ENCODE peak calls at places on chromosomes 12 and 14, in ten cellular contexts. One of them, this sample, is unnamed. For H3K4me1 and H3K36me3, the result is how much of the 10 kb centered on the place peaks cover.

GRCh38 chr12:132161046-132161781 is 17.0 kb downstream of the NOC4L start:
- DNase-seq in psoas muscle: no peak
- DNase-seq in uterus: no peak
- DNase-seq in small intestine: no peak
- DNase-seq in CD8-positive, alpha-beta memory T cell: no peak
- DNase-seq in cardiac muscle cell: no peak
- DNase-seq in adrenal gland: no peak
- DNase-seq in heart right ventricle: no peak
- DNase-seq in lower lobe of right lung: no peak
- DNase-seq in pancreas: no peak
- DNase-seq in this sample: no peak

GRCh38 chr14:55458800-55459577 is 18.6 kb upstream of the TBPL2 start:
- DNase-seq in psoas muscle: no peak
- DNase-seq in uterus: no peak
- DNase-seq in small intestine: no peak
- DNase-seq in CD8-positive, alpha-beta memory T cell: no peak
- DNase-seq in cardiac muscle cell: no peak
- DNase-seq in adrenal gland: no peak
- DNase-seq in heart right ventricle: no peak
- DNase-seq in lower lobe of right lung: no peak
- DNase-seq in pancreas: no peak
- DNase-seq in this sample: no peak

GRCh38 chr12:64180951-64181350 is 41.1 kb downstream of the KICS2 start:
- DNase-seq in psoas muscle: no peak
- DNase-seq in uterus: peak
- DNase-seq in small intestine: no peak
- DNase-seq in CD8-positive, alpha-beta memory T cell: no peak
- DNase-seq in cardiac muscle cell: no peak
- DNase-seq in adrenal gland: no peak
- DNase-seq in heart right ventricle: peak
- DNase-seq in lower lobe of right lung: no peak
- DNase-seq in pancreas: no peak
- DNase-seq in this sample: peak

GRCh38 chr14:83867871-83868270 is 1662.1 kb upstream of the FLRT2 start:
- DNase-seq in psoas muscle: no peak
- DNase-seq in uterus: no peak
- DNase-seq in small intestine: no peak
- DNase-seq in CD8-positive, alpha-beta memory T cell: no peak
- DNase-seq in cardiac muscle cell: peak
- DNase-seq in adrenal gland: no peak
- DNase-seq in heart right ventricle: no peak
- DNase-seq in lower lobe of right lung: no peak
- DNase-seq in pancreas: peak
- DNase-seq in this sample: no peak

GRCh38 chr12:68565391-68565903 is 45.3 kb upstream of the RAP1B start:
- DNase-seq in psoas muscle: no peak
- DNase-seq in uterus: peak
- DNase-seq in small intestine: peak
- DNase-seq in CD8-positive, alpha-beta memory T cell: no peak
- DNase-seq in cardiac muscle cell: no peak
- DNase-seq in adrenal gland: no peak
- DNase-seq in heart right ventricle: no peak
- DNase-seq in lower lobe of right lung: no peak
- DNase-seq in pancreas: no peak
- DNase-seq in this sample: no peak

GRCh38 chr12:5807090-5807414 is 138.0 kb downstream of the ANO2 start:
- DNase-seq in psoas muscle: no peak
- DNase-seq in uterus: no peak
- DNase-seq in small intestine: no peak
- DNase-seq in CD8-positive, alpha-beta memory T cell: no peak
- DNase-seq in cardiac muscle cell: no peak
- DNase-seq in adrenal gland: no peak
- DNase-seq in heart right ventricle: no peak
- DNase-seq in lower lobe of right lung: no peak
- DNase-seq in pancreas: no peak
- DNase-seq in this sample: no peak

GRCh38 chr12:51847830-51848727 is at the start of gene FIGNL2:
- DNase-seq in psoas muscle: no peak
- DNase-seq in uterus: no peak
- DNase-seq in small intestine: no peak
- DNase-seq in CD8-positive, alpha-beta memory T cell: no peak
- DNase-seq in cardiac muscle cell: peak
- DNase-seq in adrenal gland: no peak
- DNase-seq in heart right ventricle: peak
- DNase-seq in lower lobe of right lung: no peak
- DNase-seq in pancreas: no peak
- DNase-seq in this sample: no peak

GRCh38 chr12:53229454-53229853 is 2.6 kb downstream of the RARG start:
- DNase-seq in psoas muscle: no peak
- DNase-seq in uterus: no peak
- DNase-seq in small intestine: no peak
- DNase-seq in CD8-positive, alpha-beta memory T cell: no peak
- DNase-seq in cardiac muscle cell: no peak
- DNase-seq in adrenal gland: no peak
- DNase-seq in heart right ventricle: no peak
- DNase-seq in lower lobe of right lung: peak
- DNase-seq in pancreas: no peak
- DNase-seq in this sample: no peak

GRCh38 chr12:97982684-97983083 is 520.1 kb downstream of the RMST start:
- DNase-seq in psoas muscle: no peak
- DNase-seq in uterus: no peak
- DNase-seq in small intestine: no peak
- DNase-seq in CD8-positive, alpha-beta memory T cell: no peak
- DNase-seq in cardiac muscle cell: no peak
- DNase-seq in adrenal gland: no peak
- DNase-seq in heart right ventricle: no peak
- DNase-seq in lower lobe of right lung: no peak
- DNase-seq in pancreas: no peak
- DNase-seq in this sample: no peak

GRCh38 chr14:33812596-33812995 is 138.3 kb downstream of the EGLN3 start:
- DNase-seq in psoas muscle: no peak
- DNase-seq in uterus: no peak
- DNase-seq in small intestine: no peak
- DNase-seq in CD8-positive, alpha-beta memory T cell: no peak
- DNase-seq in cardiac muscle cell: no peak
- DNase-seq in adrenal gland: no peak
- DNase-seq in heart right ventricle: no peak
- DNase-seq in lower lobe of right lung: no peak
- DNase-seq in pancreas: no peak
- DNase-seq in this sample: no peak

DNA sequence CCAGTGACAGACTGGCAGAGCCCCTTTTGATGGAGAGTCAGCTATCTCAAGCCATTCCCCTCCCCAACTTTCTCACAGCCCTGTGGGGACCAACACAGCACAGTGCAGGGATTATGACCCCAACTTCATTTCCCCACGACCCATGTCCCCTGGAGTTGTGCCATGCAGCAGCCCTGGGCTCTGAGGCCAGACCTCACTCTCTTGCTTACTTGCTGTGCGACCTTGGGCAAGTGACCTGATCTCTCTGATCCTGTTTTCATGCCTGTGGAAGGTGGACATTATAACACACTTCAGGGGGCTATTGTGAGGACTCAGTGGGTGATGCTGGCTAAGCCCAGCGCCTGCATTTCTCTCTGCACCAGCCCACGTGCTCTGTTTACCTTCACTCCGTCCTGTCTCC is 14.1 kb downstream of the OTUB2 start:
- DNase-seq in psoas muscle: no peak
- DNase-seq in uterus: no peak
- DNase-seq in small intestine: no peak
- DNase-seq in CD8-positive, alpha-beta memory T cell: no peak
- DNase-seq in cardiac muscle cell: no peak
- DNase-seq in adrenal gland: no peak
- DNase-seq in heart right ventricle: no peak
- DNase-seq in lower lobe of right lung: no peak
- DNase-seq in pancreas: no peak
- DNase-seq in this sample: no peak
- H3K4me1 ChIP-seq in psoas muscle: under half
- H3K4me1 ChIP-seq in uterus: under half
- H3K4me1 ChIP-seq in small intestine: under half
- H3K4me1 ChIP-seq in CD8-positive, alpha-beta memory T cell: under half
- H3K4me1 ChIP-seq in cardiac muscle cell: under half
- H3K4me1 ChIP-seq in adrenal gland: under half
- H3K4me1 ChIP-seq in heart right ventricle: under half
- H3K4me1 ChIP-seq in lower lobe of right lung: under half
- H3K4me1 ChIP-seq in pancreas: under half
- H3K4me1 ChIP-seq in this sample: under half

GRCh38 chr12:57516617-57517153 is 3.6 kb downstream of the DDIT3 start:
- DNase-seq in psoas muscle: no peak
- DNase-seq in uterus: no peak
- DNase-seq in small intestine: no peak
- DNase-seq in CD8-positive, alpha-beta memory T cell: no peak
- DNase-seq in cardiac muscle cell: no peak
- DNase-seq in adrenal gland: no peak
- DNase-seq in heart right ventricle: no peak
- DNase-seq in lower lobe of right lung: no peak
- DNase-seq in pancreas: no peak
- DNase-seq in this sample: no peak

GRCh38 chr12:57517187-57517586 is 3.1 kb downstream of the DDIT3 start:
- DNase-seq in psoas muscle: no peak
- DNase-seq in uterus: no peak
- DNase-seq in small intestine: no peak
- DNase-seq in CD8-positive, alpha-beta memory T cell: no peak
- DNase-seq in cardiac muscle cell: no peak
- DNase-seq in adrenal gland: peak
- DNase-seq in heart right ventricle: no peak
- DNase-seq in lower lobe of right lung: no peak
- DNase-seq in pancreas: no peak
- DNase-seq in this sample: no peak

GRCh38 chr12:57518920-57519757 is 1.2 kb downstream of the DDIT3 start:
- DNase-seq in psoas muscle: peak
- DNase-seq in uterus: peak
- DNase-seq in small intestine: no peak
- DNase-seq in CD8-positive, alpha-beta memory T cell: no peak
- DNase-seq in cardiac muscle cell: no peak
- DNase-seq in adrenal gland: peak
- DNase-seq in heart right ventricle: peak
- DNase-seq in lower lobe of right lung: no peak
- DNase-seq in pancreas: no peak
- DNase-seq in this sample: no peak

GRCh38 chr12:57519758-57520007 is 631 bp downstream of the DDIT3 start:
- DNase-seq in psoas muscle: no peak
- DNase-seq in uterus: no peak
- DNase-seq in small intestine: peak
- DNase-seq in CD8-positive, alpha-beta memory T cell: no peak
- DNase-seq in cardiac muscle cell: no peak
- DNase-seq in adrenal gland: no peak
- DNase-seq in heart right ventricle: peak
- DNase-seq in lower lobe of right lung: no peak
- DNase-seq in pancreas: no peak
- DNase-seq in this sample: no peak

GRCh38 chr12:57518176-57518919 is 2.0 kb downstream of the DDIT3 start:
- DNase-seq in psoas muscle: no peak
- DNase-seq in uterus: no peak
- DNase-seq in small intestine: no peak
- DNase-seq in CD8-positive, alpha-beta memory T cell: no peak
- DNase-seq in cardiac muscle cell: no peak
- DNase-seq in adrenal gland: no peak
- DNase-seq in heart right ventricle: no peak
- DNase-seq in lower lobe of right lung: no peak
- DNase-seq in pancreas: no peak
- DNase-seq in this sample: no peak
- H3K4me3 ChIP-seq in psoas muscle: peak
- H3K4me3 ChIP-seq in uterus: peak
- H3K4me3 ChIP-seq in small intestine: no peak
- H3K4me3 ChIP-seq in CD8-positive, alpha-beta memory T cell: no peak
- H3K4me3 ChIP-seq in cardiac muscle cell: peak
- H3K4me3 ChIP-seq in adrenal gland: no peak
- H3K4me3 ChIP-seq in heart right ventricle: peak
- H3K4me3 ChIP-seq in lower lobe of right lung: peak
- H3K4me3 ChIP-seq in pancreas: no peak
- H3K4me3 ChIP-seq in this sample: peak

DNA sequence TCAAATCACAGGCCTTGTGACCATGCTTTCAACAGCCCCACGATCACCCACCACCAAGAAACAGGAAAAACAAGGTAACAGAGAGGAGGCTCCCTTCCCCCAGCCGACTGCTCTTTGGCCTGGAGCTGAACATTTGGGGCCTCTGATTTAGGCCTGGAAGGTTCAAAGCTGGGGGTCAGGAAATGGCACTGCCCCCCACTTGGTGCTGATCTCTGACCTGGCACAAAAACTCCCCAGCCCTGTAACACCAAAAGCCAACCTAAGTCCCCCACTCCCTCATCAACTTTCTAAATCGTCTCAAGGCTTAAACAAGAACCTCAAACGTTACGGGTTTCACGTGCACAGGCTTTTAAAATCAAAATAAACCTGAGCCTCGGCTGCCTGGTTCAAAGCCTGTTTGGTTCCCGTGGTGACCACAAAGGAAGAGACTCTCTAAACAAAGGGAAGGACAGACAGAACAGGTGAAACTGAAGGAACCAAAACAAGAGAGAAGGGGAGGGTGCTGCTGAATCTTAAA is 8.9 kb downstream of the ACTN1 start:
- DNase-seq in psoas muscle: no peak
- DNase-seq in uterus: peak
- DNase-seq in small intestine: no peak
- DNase-seq in CD8-positive, alpha-beta memory T cell: no peak
- DNase-seq in cardiac muscle cell: no peak
- DNase-seq in adrenal gland: no peak
- DNase-seq in heart right ventricle: no peak
- DNase-seq in lower lobe of right lung: no peak
- DNase-seq in pancreas: peak
- DNase-seq in this sample: no peak
- H3K36me3 ChIP-seq in psoas muscle: under half
- H3K36me3 ChIP-seq in uterus: under half
- H3K36me3 ChIP-seq in small intestine: under half
- H3K36me3 ChIP-seq in CD8-positive, alpha-beta memory T cell: under half
- H3K36me3 ChIP-seq in cardiac muscle cell: under half
- H3K36me3 ChIP-seq in adrenal gland: under half
- H3K36me3 ChIP-seq in heart right ventricle: under half
- H3K36me3 ChIP-seq in lower lobe of right lung: under half
- H3K36me3 ChIP-seq in pancreas: under half
- H3K36me3 ChIP-seq in this sample: under half

DNA sequence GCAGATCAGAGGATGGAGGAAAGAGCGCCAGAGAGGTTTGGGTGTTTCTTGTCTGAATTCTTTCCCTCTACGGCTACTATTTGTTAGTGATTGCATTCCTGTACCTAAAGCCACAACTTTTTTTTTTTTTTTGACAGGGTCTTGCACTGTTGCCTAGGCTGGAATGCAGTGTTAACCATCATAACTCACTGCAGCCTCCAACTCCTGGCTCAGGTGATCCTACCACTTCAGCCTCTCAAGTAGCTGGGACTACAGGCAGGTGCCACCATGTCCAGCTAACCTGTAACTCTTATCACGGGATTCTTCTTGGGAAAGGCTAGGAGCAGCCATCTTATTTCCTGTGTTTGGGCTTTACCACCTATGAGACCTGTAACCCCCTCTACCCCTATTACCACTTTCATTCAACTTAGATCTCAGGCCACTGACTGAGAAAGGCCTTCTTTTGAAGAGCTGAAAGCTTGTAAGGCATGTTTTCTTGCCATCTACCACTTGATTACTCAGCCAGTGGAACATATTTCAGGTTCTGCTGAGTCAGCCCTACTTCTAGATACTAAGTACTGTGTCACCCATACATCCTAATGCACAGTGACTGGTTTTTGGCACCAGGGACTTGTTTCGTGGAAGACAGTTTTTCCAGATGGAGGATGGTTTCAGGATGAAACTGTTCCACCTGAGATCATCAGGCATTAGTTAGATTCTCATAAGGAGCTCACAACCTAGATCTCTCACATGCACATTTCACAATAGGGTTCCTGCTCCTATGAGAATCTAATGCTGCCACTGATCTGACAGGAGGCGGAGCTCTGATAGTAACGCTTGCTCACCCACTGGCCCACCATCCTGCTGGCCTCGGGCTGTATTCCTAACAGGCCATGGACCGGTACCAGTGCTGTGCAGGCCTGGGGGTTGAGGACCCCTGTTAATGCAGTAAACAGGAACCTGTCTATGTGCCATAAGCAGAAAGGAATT is 6.9 kb downstream of the VEZT start:
- DNase-seq in psoas muscle: no peak
- DNase-seq in uterus: no peak
- DNase-seq in small intestine: no peak
- DNase-seq in CD8-positive, alpha-beta memory T cell: no peak
- DNase-seq in cardiac muscle cell: peak
- DNase-seq in adrenal gland: no peak
- DNase-seq in heart right ventricle: no peak
- DNase-seq in lower lobe of right lung: no peak
- DNase-seq in pancreas: no peak
- DNase-seq in this sample: no peak
- H3K4me1 ChIP-seq in psoas muscle: half or more
- H3K4me1 ChIP-seq in uterus: under half
- H3K4me1 ChIP-seq in small intestine: under half
- H3K4me1 ChIP-seq in CD8-positive, alpha-beta memory T cell: under half
- H3K4me1 ChIP-seq in cardiac muscle cell: under half
- H3K4me1 ChIP-seq in adrenal gland: under half
- H3K4me1 ChIP-seq in heart right ventricle: under half
- H3K4me1 ChIP-seq in lower lobe of right lung: under half
- H3K4me1 ChIP-seq in pancreas: under half
- H3K4me1 ChIP-seq in this sample: half or more